ENCODE peak calls at places on chromosomes 11 and 22, in eight cellular contexts. Z is NCI-H1436; I is SHP77 treated with DMSO at 0.1 percent for 48 hours; X is substantia nigra; A is activated CD4-positive, alpha-beta T cell treated with anti-CD3 and anti-CD28 coated beads, Interleukin-2, amount 50 U/mL, for 1 hour; B is KBM-7; U is foreskin fibroblast; P is activated T-cell treated with anti-CD3 and anti-CD28 coated beads for 1 hour. Y is an unnamed sample.

GRCh38 chr11:126210871-126211235 is 597 bp downstream of the RPUSD4 start:
- DNase-seq in A (no peak), B (no peak), X (no peak), Z (no peak), I (no peak), U (no peak), P (no peak), Y (no peak)

GRCh38 chr22:48919187-48919590 is 908.5 kb downstream of the BRD1 start:
- DNase-seq in B (no peak), I (peak), U (no peak), A (no peak), X (no peak), P (no peak), Z (no peak), Y (peak)

GRCh38 chr11:3121416-3121815 is 43.7 kb downstream of the OSBPL5 start:
- DNase-seq in A (no peak), Z (no peak), P (no peak), B (no peak), I (no peak), U (no peak), X (no peak), Y (no peak)

GRCh38 chr11:128261011-128261421 is 326.3 kb downstream of the ETS1 start:
- DNase-seq in Z (no peak), P (no peak), I (no peak), B (no peak), X (no peak), A (no peak), U (no peak), Y (no peak)

GRCh38 chr22:24417901-24418641 is 9.3 kb upstream of the ADORA2A start:
- DNase-seq in Z (no peak), B (no peak), P (no peak), I (no peak), X (no peak), A (no peak), U (peak), Y (no peak)

GRCh38 chr11:63769044-63769718 is 606 bp upstream of the ZFTA start:
- DNase-seq in I (no peak), P (no peak), Z (peak), B (no peak), X (no peak), A (peak), U (peak), Y (peak)

GRCh38 chr11:80350541-80350940 is 909.7 kb upstream of the TENM4 start:
- DNase-seq in X (no peak), A (no peak), P (no peak), Z (no peak), B (no peak), I (no peak), U (no peak), Y (no peak)

GRCh38 chr22:29831958-29832357 is 6.1 kb downstream of the ASCC2 start:
- DNase-seq in P (no peak), A (no peak), I (no peak), U (no peak), B (no peak), X (no peak), Z (no peak), Y (no peak)

GRCh38 chr22:20530368-20531153 is 23.2 kb downstream of the MED15 start:
- DNase-seq in I (no peak), Z (no peak), A (no peak), U (peak), B (no peak), X (no peak), P (no peak), Y (no peak)

Y was measured in NCI-H510A.